ENCODE peak calls at places on chromosomes 11 and 22, in four cellular contexts. V, W, N and F are unnamed samples.

GRCh38 chr22:43693245-43693644 is 118.9 kb downstream of the EFCAB6 start:
- DNase-seq in V (no peak), N (no peak), W (no peak), F (no peak)

GRCh38 chr11:67640021-67640757 is 626 bp upstream of the TBX10 start:
- DNase-seq in W (no peak), V (peak; percentile 76), N (peak; percentile 87), F (no peak)

GRCh38 chr22:29998627-29999026 is 81.6 kb upstream of the HORMAD2 start:
- DNase-seq in W (no peak), V (peak; percentile 16), N (no peak), F (no peak)

GRCh38 chr11:45280449-45280848 is 5.7 kb downstream of the SYT13 start:
- DNase-seq in W (no peak), N (no peak), V (no peak), F (no peak)

GRCh38 chr22:44382461-44383038 is 69.8 kb upstream of the SHISAL1 start:
- DNase-seq in W (no peak), V (no peak), N (no peak), F (no peak)

GRCh38 chr11:77515483-77515882 is 41.6 kb upstream of the PAK1 start:
- DNase-seq in N (no peak), V (no peak), W (no peak), F (peak; percentile 3)

GRCh38 chr22:42608481-42609361 is 6.0 kb downstream of the POLDIP3 start:
- DNase-seq in W (no peak), V (no peak), N (no peak), F (no peak)

GRCh38 chr22:44777364-44777756 is 25.0 kb downstream of the ARHGAP8 start:
- DNase-seq in V (no peak), N (no peak), W (no peak), F (no peak)

GRCh38 chr11:35998651-35999050 is 54.8 kb downstream of the LDLRAD3 start:
- DNase-seq in N (no peak), W (no peak), V (no peak), F (no peak)

GRCh38 chr11:126159719-126160344 is 51.6 kb downstream of the RPUSD4 start:
- DNase-seq in N (no peak), V (peak; percentile 79), W (no peak), F (peak; percentile 76)

GRCh38 chr11:117039897-117040296 is 58.3 kb downstream of the SIK3 start:
- DNase-seq in N (no peak), W (no peak), V (no peak), F (no peak)

DNA sequence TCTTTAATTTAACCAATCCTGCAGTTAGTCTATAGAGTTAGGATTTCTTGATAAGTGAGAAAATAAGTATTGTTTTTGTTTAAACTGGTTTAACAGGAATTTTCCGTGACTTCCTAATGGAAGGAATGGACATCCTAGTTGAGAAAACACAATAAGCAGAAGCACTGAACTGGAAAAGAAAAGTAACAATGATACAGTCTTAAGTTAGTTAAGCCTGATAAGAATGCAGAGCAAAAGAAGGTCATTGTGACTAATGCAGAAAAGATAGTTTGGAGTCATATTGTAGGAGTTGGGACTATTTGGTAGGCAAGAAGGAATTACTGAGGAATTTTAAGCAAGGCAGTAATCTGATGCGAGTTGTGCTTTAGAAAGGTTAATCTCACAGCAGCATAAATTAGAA is 11.7 kb downstream of the RNF141 start:
- DNase-seq in V (no peak), N (no peak), W (no peak), F (no peak)
- TF ChIP-seq NRF1 in V (no peak), N (no peak), W (no peak), F (no peak)

GRCh38 chr11:69496202-69496557 is 14.7 kb downstream of the LINC01488 start:
- DNase-seq in V (no peak), N (no peak), W (no peak), F (no peak)
- TF ChIP-seq YY1 in V (no peak), N (no peak), W (no peak), F (no peak)

GRCh38 chr11:57214494-57214893 is 22.6 kb downstream of the APLNR start:
- DNase-seq in V (no peak), W (no peak), N (no peak), F (no peak)

GRCh38 chr11:57214087-57214395 is 23.0 kb downstream of the APLNR start:
- DNase-seq in N (no peak), V (no peak), W (no peak), F (no peak)

GRCh38 chr11:57216463-57216862 is 20.6 kb downstream of the APLNR start:
- DNase-seq in V (no peak), N (no peak), W (no peak), F (no peak)

GRCh38 chr11:57210731-57211335 is 26.2 kb downstream of the APLNR start:
- DNase-seq in N (no peak), V (no peak), W (no peak), F (no peak)

DNA sequence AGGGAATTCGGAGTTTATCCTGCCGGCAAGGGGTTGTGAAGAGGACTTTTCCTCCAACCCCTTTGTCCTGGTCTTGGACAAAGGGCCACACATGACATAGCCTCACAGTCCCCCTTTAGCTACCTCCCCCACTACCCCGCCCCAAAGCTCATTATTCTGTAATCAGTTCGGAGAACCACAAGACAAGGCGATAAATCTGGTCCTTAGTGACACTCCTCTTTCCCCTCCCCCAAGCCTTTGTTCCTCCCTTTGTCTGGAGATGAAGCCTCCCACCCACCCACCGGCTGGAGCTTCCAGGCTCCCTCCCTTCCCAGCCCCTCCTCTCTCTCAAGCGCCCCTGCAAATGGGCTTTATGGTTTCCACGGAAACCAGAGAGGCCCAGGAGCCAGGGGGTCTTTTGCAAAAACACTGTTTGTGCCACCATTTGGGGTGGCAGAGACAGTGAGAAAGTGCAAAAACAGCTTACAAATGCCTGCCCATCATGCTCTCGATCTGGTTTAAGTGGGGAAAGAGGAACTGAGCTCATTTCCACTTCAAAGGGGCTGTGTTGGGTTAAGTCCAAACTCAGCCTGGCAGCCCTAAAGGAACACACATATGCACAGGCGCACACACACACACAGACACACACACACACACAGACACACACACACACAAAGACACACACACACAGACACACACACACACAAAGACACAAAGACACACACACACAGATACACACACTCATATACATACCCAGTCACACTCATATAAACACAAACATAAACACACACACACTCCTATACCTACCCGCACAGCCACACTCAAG is 23.6 kb downstream of the APLNR start:
- DNase-seq in V (no peak), W (no peak), N (peak; percentile 47), F (no peak)
- TF ChIP-seq NRF1 in V (no peak), W (no peak), N (no peak), F (no peak)

DNA sequence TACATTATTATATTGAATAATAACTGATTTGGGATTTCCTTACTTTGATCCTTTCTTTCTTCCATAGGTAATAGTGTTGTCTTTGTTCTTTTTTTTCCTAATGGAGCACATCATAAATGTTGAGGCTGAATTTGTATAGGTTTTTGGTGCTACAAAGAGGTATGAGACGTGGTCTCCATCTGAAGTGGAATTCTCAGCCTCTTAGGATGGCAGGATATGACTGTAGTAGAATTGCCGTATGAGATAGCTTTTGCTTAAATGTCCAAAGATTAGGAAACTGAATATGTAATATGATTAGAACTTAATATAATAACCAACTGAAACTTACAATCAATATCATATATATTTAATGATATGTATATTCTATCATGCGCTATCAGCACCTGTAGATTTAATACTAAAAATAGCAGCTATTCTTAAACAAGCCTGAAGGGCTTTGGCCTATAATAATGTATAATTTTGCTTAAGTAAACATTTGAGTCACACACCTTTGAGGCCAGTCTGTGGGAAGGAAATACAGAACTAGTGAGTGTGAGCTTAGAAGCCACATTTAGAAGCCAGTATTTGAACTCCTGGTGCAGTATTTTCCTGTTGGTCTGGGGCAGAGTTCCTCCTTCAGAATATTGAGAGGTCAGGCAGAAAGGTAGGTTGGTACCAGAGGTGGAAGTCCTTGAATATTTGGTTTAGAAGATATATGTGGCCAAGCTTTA is 62.6 kb downstream of the SWAP70 start:
- DNase-seq in W (no peak), N (no peak), V (no peak), F (no peak)
- TF ChIP-seq YY1 in W (no peak), N (no peak), V (no peak), F (no peak)